ENCODE peak calls at places on chromosome 10, in four cellular contexts. One of them, this sample, is unnamed.

GRCh38 chr10:11012476-11012875 is 5.2 kb upstream of the CELF2 start:
- DNase-seq in K562: no peak
- DNase-seq in GM12878: no peak
- DNase-seq in HepG2: no peak
- DNase-seq in this sample: no peak

GRCh38 chr10:11184093-11184492 is 166.4 kb downstream of the CELF2 start:
- DNase-seq in K562: no peak
- DNase-seq in GM12878: no peak
- DNase-seq in HepG2: no peak
- DNase-seq in this sample: no peak

GRCh38 chr10:102230264-102230860 is 4.3 kb downstream of the ELOVL3 start:
- DNase-seq in K562: peak
- DNase-seq in GM12878: no peak
- DNase-seq in HepG2: no peak
- DNase-seq in this sample: peak

GRCh38 chr10:5654218-5654755 is 12.1 kb downstream of the ASB13 start:
- DNase-seq in K562: no peak
- DNase-seq in GM12878: no peak
- DNase-seq in HepG2: no peak
- DNase-seq in this sample: no peak

GRCh38 chr10:15571570-15571969 is 148.2 kb downstream of the ITGA8 start:
- DNase-seq in K562: no peak
- DNase-seq in GM12878: no peak
- DNase-seq in HepG2: no peak
- DNase-seq in this sample: no peak

GRCh38 chr10:71029411-71029881 is 141.1 kb upstream of the PCBD1 start:
- DNase-seq in K562: no peak
- DNase-seq in GM12878: no peak
- DNase-seq in HepG2: no peak
- DNase-seq in this sample: no peak

GRCh38 chr10:24469993-24470392 is 253.7 kb downstream of the ARHGAP21 start:
- DNase-seq in K562: no peak
- DNase-seq in GM12878: no peak
- DNase-seq in HepG2: no peak
- DNase-seq in this sample: no peak

GRCh38 chr10:95266674-95267095 is 24.1 kb downstream of the PDLIM1 start:
- DNase-seq in K562: peak
- DNase-seq in GM12878: no peak
- DNase-seq in HepG2: peak
- DNase-seq in this sample: no peak

GRCh38 chr10:123529146-123529760 is 136.9 kb upstream of the GPR26 start:
- DNase-seq in K562: no peak
- DNase-seq in GM12878: no peak
- DNase-seq in HepG2: no peak
- DNase-seq in this sample: no peak

GRCh38 chr10:71308985-71309384 is 10.1 kb upstream of the SLC29A3 start:
- DNase-seq in K562: no peak
- DNase-seq in GM12878: no peak
- DNase-seq in HepG2: no peak
- DNase-seq in this sample: no peak

GRCh38 chr10:74514322-74514721 is 312.1 kb upstream of the KAT6B start:
- DNase-seq in K562: no peak
- DNase-seq in GM12878: no peak
- DNase-seq in HepG2: no peak
- DNase-seq in this sample: no peak

GRCh38 chr10:23675588-23675987 is 236.7 kb downstream of the OTUD1 start:
- DNase-seq in K562: no peak
- DNase-seq in GM12878: no peak
- DNase-seq in HepG2: no peak
- DNase-seq in this sample: no peak

GRCh38 chr10:22550732-22551131 is 163.6 kb downstream of the PIP4K2A start:
- DNase-seq in K562: peak
- DNase-seq in GM12878: no peak
- DNase-seq in HepG2: peak
- DNase-seq in this sample: peak

GRCh38 chr10:117597216-117597615 is 54.7 kb downstream of the EMX2 start:
- DNase-seq in K562: no peak
- DNase-seq in GM12878: no peak
- DNase-seq in HepG2: no peak
- DNase-seq in this sample: no peak

GRCh38 chr10:114413398-114413797 is 9.1 kb upstream of the AFAP1L2 start:
- DNase-seq in K562: no peak
- DNase-seq in GM12878: no peak
- DNase-seq in HepG2: no peak
- DNase-seq in this sample: no peak

GRCh38 chr10:84138478-84139125 is 707 bp upstream of the GHITM start:
- DNase-seq in K562: peak
- DNase-seq in GM12878: no peak
- DNase-seq in HepG2: no peak
- DNase-seq in this sample: no peak

GRCh38 chr10:93445097-93445960 is 36.8 kb downstream of the MYOF start:
- DNase-seq in K562: no peak
- DNase-seq in GM12878: no peak
- DNase-seq in HepG2: peak
- DNase-seq in this sample: peak

GRCh38 chr10:101879456-101880189 is 36.0 kb upstream of the KCNIP2 start:
- DNase-seq in K562: no peak
- DNase-seq in GM12878: no peak
- DNase-seq in HepG2: no peak
- DNase-seq in this sample: no peak

GRCh38 chr10:130179640-130180039 is 43.4 kb downstream of the GLRX3 start:
- DNase-seq in K562: no peak
- DNase-seq in GM12878: no peak
- DNase-seq in HepG2: peak
- DNase-seq in this sample: peak

GRCh38 chr10:60362461-60362860 is 27.2 kb downstream of the ANK3 start:
- DNase-seq in K562: no peak
- DNase-seq in GM12878: no peak
- DNase-seq in HepG2: no peak
- DNase-seq in this sample: no peak

GRCh38 chr10:121598261-121599249 is at the start of gene FGFR2:
- DNase-seq in K562: peak
- DNase-seq in GM12878: no peak
- DNase-seq in HepG2: peak
- DNase-seq in this sample: peak

GRCh38 chr10:63071145-63071544 is 62.0 kb upstream of the NRBF2 start:
- DNase-seq in K562: no peak
- DNase-seq in GM12878: no peak
- DNase-seq in HepG2: no peak
- DNase-seq in this sample: no peak

GRCh38 chr10:57880441-57881301 is 387.0 kb downstream of the IPMK start:
- DNase-seq in K562: no peak
- DNase-seq in GM12878: no peak
- DNase-seq in HepG2: no peak
- DNase-seq in this sample: no peak

GRCh38 chr10:29140991-29141390 is 147.9 kb upstream of the LYZL1 start:
- DNase-seq in K562: no peak
- DNase-seq in GM12878: no peak
- DNase-seq in HepG2: no peak
- DNase-seq in this sample: no peak

GRCh38 chr10:31620236-31621151 is 301.5 kb downstream of the ZEB1 start:
- DNase-seq in K562: peak
- DNase-seq in GM12878: no peak
- DNase-seq in HepG2: no peak
- DNase-seq in this sample: peak

GRCh38 chr10:31619410-31620095 is 300.5 kb downstream of the ZEB1 start:
- DNase-seq in K562: no peak
- DNase-seq in GM12878: no peak
- DNase-seq in HepG2: no peak
- DNase-seq in this sample: no peak

GRCh38 chr10:31621733-31622132 is 302.7 kb downstream of the ZEB1 start:
- DNase-seq in K562: no peak
- DNase-seq in GM12878: no peak
- DNase-seq in HepG2: no peak
- DNase-seq in this sample: no peak

GRCh38 chr10:31623466-31623865 is 304.4 kb downstream of the ZEB1 start:
- DNase-seq in K562: no peak
- DNase-seq in GM12878: no peak
- DNase-seq in HepG2: no peak
- DNase-seq in this sample: no peak

DNA sequence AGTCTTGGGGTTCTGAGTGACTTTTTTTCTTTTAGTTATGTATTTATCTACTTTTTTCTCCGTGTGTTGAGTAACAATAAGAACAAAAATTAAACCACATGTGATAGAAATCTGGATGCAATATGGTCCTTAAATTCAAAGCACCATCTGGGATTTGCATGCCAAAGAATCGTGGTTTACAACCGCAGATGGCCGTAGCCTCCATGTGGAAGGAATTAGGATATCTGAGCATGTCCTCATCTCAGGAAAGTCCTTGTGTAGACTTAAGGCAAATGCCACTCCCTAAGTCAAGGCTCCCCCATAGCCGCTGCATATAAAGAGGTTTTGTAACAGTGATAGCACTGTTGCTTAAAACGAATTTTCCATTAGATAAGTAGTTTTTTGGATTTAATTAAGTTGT is 304.0 kb downstream of the ZEB1 start:
- DNase-seq in K562: no peak
- DNase-seq in GM12878: no peak
- DNase-seq in HepG2: no peak
- DNase-seq in this sample: no peak
- TF ChIP-seq CBFB in K562: no peak
- TF ChIP-seq CBFB in GM12878: no peak
- TF ChIP-seq CBFB in HepG2: no peak
- TF ChIP-seq CBFB in this sample: no peak

DNA sequence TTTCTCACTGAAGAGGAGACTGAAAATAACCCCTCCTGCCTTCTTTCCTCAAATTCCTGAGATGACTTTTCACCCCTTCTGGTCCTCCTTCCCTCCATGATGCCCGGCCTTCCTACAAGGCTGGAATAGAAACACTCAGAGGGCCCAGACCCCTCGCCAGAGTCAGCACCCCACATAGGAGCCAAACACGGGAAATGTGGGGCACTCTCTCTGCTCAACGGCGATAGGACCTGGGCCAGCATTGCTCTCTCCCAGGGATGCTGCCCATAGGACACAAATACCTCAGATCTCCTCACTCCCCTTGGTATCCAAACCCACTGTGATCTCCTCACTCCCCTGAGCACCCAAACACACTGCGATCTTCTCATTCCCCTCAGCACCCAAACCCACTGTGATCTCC is 7.4 kb downstream of the CFAP46 start:
- DNase-seq in K562: no peak
- DNase-seq in GM12878: no peak
- DNase-seq in HepG2: no peak
- DNase-seq in this sample: no peak
- TF ChIP-seq CBFB in K562: no peak
- TF ChIP-seq CBFB in GM12878: no peak
- TF ChIP-seq CBFB in HepG2: no peak
- TF ChIP-seq CBFB in this sample: no peak

GRCh38 chr10:76024460-76025123 is 593.2 kb downstream of the LRMDA start:
- DNase-seq in K562: no peak
- DNase-seq in GM12878: no peak
- DNase-seq in HepG2: peak
- DNase-seq in this sample: no peak
- TF ChIP-seq CBFB in K562: no peak
- TF ChIP-seq CBFB in GM12878: no peak
- TF ChIP-seq CBFB in HepG2: peak
- TF ChIP-seq CBFB in this sample: no peak

GRCh38 chr10:89122431-89123066 is 84.6 kb downstream of the CH25H start:
- DNase-seq in K562: no peak
- DNase-seq in GM12878: no peak
- DNase-seq in HepG2: no peak
- DNase-seq in this sample: no peak
- TF ChIP-seq CBFB in K562: no peak
- TF ChIP-seq CBFB in GM12878: no peak
- TF ChIP-seq CBFB in HepG2: no peak
- TF ChIP-seq CBFB in this sample: no peak

GRCh38 chr10:17273403-17273802 is 45.4 kb downstream of the VIM start:
- DNase-seq in K562: no peak
- DNase-seq in GM12878: no peak
- DNase-seq in HepG2: no peak
- DNase-seq in this sample: no peak
- TF ChIP-seq CBFB in K562: no peak
- TF ChIP-seq CBFB in GM12878: no peak
- TF ChIP-seq CBFB in HepG2: no peak
- TF ChIP-seq CBFB in this sample: no peak

GRCh38 chr10:76415559-76415958 is 984.1 kb downstream of the LRMDA start:
- DNase-seq in K562: no peak
- DNase-seq in GM12878: no peak
- DNase-seq in HepG2: no peak
- DNase-seq in this sample: no peak

GRCh38 chr10:76408646-76409045 is 977.2 kb downstream of the LRMDA start:
- DNase-seq in K562: no peak
- DNase-seq in GM12878: no peak
- DNase-seq in HepG2: no peak
- DNase-seq in this sample: no peak

GRCh38 chr10:76405932-76406331 is 974.5 kb downstream of the LRMDA start:
- DNase-seq in K562: no peak
- DNase-seq in GM12878: no peak
- DNase-seq in HepG2: no peak
- DNase-seq in this sample: no peak

GRCh38 chr10:76416642-76417041 is 985.2 kb downstream of the LRMDA start:
- DNase-seq in K562: no peak
- DNase-seq in GM12878: no peak
- DNase-seq in HepG2: no peak
- DNase-seq in this sample: no peak

DNA sequence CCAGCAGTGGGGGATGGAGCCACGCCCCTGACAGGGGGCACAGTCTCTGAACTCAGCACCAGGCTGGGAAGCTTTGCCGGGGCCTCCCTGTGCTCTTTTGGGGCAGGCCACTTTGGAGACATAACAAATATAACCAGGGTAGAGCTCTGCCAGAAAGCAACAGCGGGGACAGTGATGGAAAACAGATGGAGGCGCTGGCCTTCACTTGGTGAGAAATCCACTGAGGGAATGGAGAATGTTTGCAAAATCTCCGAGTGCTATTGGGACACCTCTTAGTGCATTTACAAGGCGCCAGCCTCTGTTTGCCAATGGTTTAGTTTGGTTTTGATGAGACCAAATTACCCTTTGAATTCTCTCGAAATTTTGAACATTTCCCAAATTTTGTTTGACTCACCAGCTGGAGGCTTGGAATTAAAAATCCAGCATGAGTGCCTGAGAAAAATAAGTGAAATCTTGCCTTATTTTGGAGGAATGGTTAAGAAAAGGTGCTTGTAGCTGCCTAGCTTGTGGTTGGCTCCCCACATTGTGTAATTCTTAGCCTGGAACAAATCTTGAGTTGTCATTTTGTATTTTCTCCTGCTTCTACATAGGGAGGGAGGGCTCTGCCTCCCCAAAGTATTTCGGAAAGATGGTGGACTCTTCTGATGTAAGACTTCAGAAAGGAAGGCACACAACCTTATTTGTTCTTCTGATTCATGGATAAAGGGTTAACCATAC is 980.5 kb downstream of the LRMDA start:
- DNase-seq in K562: no peak
- DNase-seq in GM12878: no peak
- DNase-seq in HepG2: no peak
- DNase-seq in this sample: no peak
- TF ChIP-seq CBFB in K562: no peak
- TF ChIP-seq CBFB in GM12878: no peak
- TF ChIP-seq CBFB in HepG2: no peak
- TF ChIP-seq CBFB in this sample: no peak

This sample was measured in WTC11.